ENCODE peak calls at places on chromosome 6, in seven cellular contexts. J, U, L, I, Y, M and S are unnamed samples.

GRCh38 chr6:159213401-159213800 is 44.2 kb downstream of the FNDC1 start:
- DNase-seq in I (peak; percentile 21), L (peak; percentile 44), Y (peak; percentile 13), J (no peak), M (no peak), U (no peak), S (peak; percentile 6)

GRCh38 chr6:163354779-163355431 is 59.6 kb upstream of the QKI start:
- DNase-seq in J (no peak), I (peak; percentile 75), Y (peak; percentile 47), M (no peak), L (peak; percentile 35), U (no peak), S (peak; percentile 63)

GRCh38 chr6:14922306-14922705 is 323.6 kb upstream of the JARID2 start:
- DNase-seq in L (peak; percentile 53), U (peak; percentile 42), Y (no peak), J (no peak), I (no peak), M (no peak), S (no peak)

GRCh38 chr6:108363756-108364356 is 69.0 kb downstream of the AFG1L start:
- DNase-seq in M (no peak), J (no peak), Y (peak; percentile 3), U (no peak), L (no peak), I (no peak), S (no peak)

GRCh38 chr6:117425431-117426153 is at the start of gene ROS1:
- DNase-seq in I (no peak), M (no peak), J (no peak), Y (no peak), U (no peak), L (no peak), S (no peak)

GRCh38 chr6:152750694-152751093 is at the start of gene VIP:
- DNase-seq in U (no peak), J (no peak), L (peak; percentile 54), M (no peak), Y (peak; percentile 55), I (peak; percentile 55), S (peak; percentile 68)

GRCh38 chr6:112331306-112331705 is 15.8 kb upstream of the RFPL4B start:
- DNase-seq in J (no peak), Y (peak; percentile 45), U (no peak), M (no peak), I (peak; percentile 66), L (no peak), S (peak; percentile 14)

GRCh38 chr6:41713161-41713649 is 22.2 kb downstream of the TFEB start:
- DNase-seq in Y (peak; percentile 66), I (peak; percentile 46), J (peak; percentile 92), M (no peak), U (peak; percentile 58), L (no peak), S (peak; percentile 57)

GRCh38 chr6:34206726-34207125 is 29.9 kb upstream of the HMGA1 start:
- DNase-seq in L (no peak), M (no peak), Y (peak; percentile 57), U (no peak), J (no peak), I (no peak), S (no peak)

GRCh38 chr6:141833001-141833655 is 299.6 kb upstream of the GJE1 start:
- DNase-seq in J (no peak), M (no peak), I (no peak), Y (no peak), U (no peak), L (no peak), S (no peak)